ENCODE peak calls at places on chromosomes 2 and 18, in nine cellular contexts. One of them, this sample, is unnamed.

GRCh38 chr2:216694201-216694825 is 1.0 kb downstream of the IGFBP5 start:
- DNase-seq in GM12864: no peak
- DNase-seq in RCC 7860: no peak
- DNase-seq in NCI-H1105 treated with DMSO at 0.1 percent for 48 hours: peak
- DNase-seq in K562: no peak
- DNase-seq in KG1: peak
- DNase-seq in non-pigmented ciliary epithelial cell: no peak
- DNase-seq in GM13977: no peak
- DNase-seq in NCI-H2081: peak
- DNase-seq in this sample: no peak

GRCh38 chr2:172210599-172210998 is 107.9 kb upstream of the DLX2 start:
- DNase-seq in GM12864: no peak
- DNase-seq in RCC 7860: no peak
- DNase-seq in NCI-H1105 treated with DMSO at 0.1 percent for 48 hours: no peak
- DNase-seq in K562: no peak
- DNase-seq in KG1: no peak
- DNase-seq in non-pigmented ciliary epithelial cell: no peak
- DNase-seq in GM13977: no peak
- DNase-seq in NCI-H2081: no peak
- DNase-seq in this sample: no peak

GRCh38 chr2:219901155-219901554 is 273.7 kb downstream of the SLC4A3 start:
- DNase-seq in GM12864: peak
- DNase-seq in RCC 7860: no peak
- DNase-seq in NCI-H1105 treated with DMSO at 0.1 percent for 48 hours: no peak
- DNase-seq in K562: no peak
- DNase-seq in KG1: no peak
- DNase-seq in non-pigmented ciliary epithelial cell: no peak
- DNase-seq in GM13977: peak
- DNase-seq in NCI-H2081: no peak
- DNase-seq in this sample: no peak

GRCh38 chr18:26082475-26082874 is 7.9 kb downstream of the SS18 start:
- DNase-seq in GM12864: no peak
- DNase-seq in RCC 7860: peak
- DNase-seq in NCI-H1105 treated with DMSO at 0.1 percent for 48 hours: no peak
- DNase-seq in K562: no peak
- DNase-seq in KG1: no peak
- DNase-seq in non-pigmented ciliary epithelial cell: no peak
- DNase-seq in GM13977: no peak
- DNase-seq in NCI-H2081: no peak
- DNase-seq in this sample: no peak

GRCh38 chr2:238553159-238553558 is 126.4 kb downstream of the ASB1 start:
- DNase-seq in GM12864: no peak
- DNase-seq in RCC 7860: no peak
- DNase-seq in NCI-H1105 treated with DMSO at 0.1 percent for 48 hours: no peak
- DNase-seq in K562: no peak
- DNase-seq in KG1: no peak
- DNase-seq in non-pigmented ciliary epithelial cell: no peak
- DNase-seq in GM13977: no peak
- DNase-seq in NCI-H2081: no peak
- DNase-seq in this sample: no peak

GRCh38 chr2:83003555-83003954 is 1455.5 kb downstream of the SUCLG1 start:
- DNase-seq in GM12864: no peak
- DNase-seq in RCC 7860: no peak
- DNase-seq in NCI-H1105 treated with DMSO at 0.1 percent for 48 hours: no peak
- DNase-seq in K562: no peak
- DNase-seq in KG1: no peak
- DNase-seq in non-pigmented ciliary epithelial cell: no peak
- DNase-seq in GM13977: no peak
- DNase-seq in NCI-H2081: no peak
- DNase-seq in this sample: no peak

GRCh38 chr18:59005266-59005665 is 134.4 kb upstream of the SEC11C start:
- DNase-seq in GM12864: no peak
- DNase-seq in RCC 7860: no peak
- DNase-seq in NCI-H1105 treated with DMSO at 0.1 percent for 48 hours: no peak
- DNase-seq in K562: no peak
- DNase-seq in KG1: no peak
- DNase-seq in non-pigmented ciliary epithelial cell: no peak
- DNase-seq in GM13977: no peak
- DNase-seq in NCI-H2081: no peak
- DNase-seq in this sample: no peak

GRCh38 chr2:14626873-14627272 is 5.6 kb upstream of the LRATD1 start:
- DNase-seq in GM12864: no peak
- DNase-seq in RCC 7860: no peak
- DNase-seq in NCI-H1105 treated with DMSO at 0.1 percent for 48 hours: peak
- DNase-seq in K562: no peak
- DNase-seq in KG1: no peak
- DNase-seq in non-pigmented ciliary epithelial cell: no peak
- DNase-seq in GM13977: no peak
- DNase-seq in NCI-H2081: no peak
- DNase-seq in this sample: no peak

GRCh38 chr2:65357959-65358294 is 74.5 kb downstream of the SPRED2 start:
- DNase-seq in GM12864: no peak
- DNase-seq in RCC 7860: no peak
- DNase-seq in NCI-H1105 treated with DMSO at 0.1 percent for 48 hours: no peak
- DNase-seq in K562: no peak
- DNase-seq in KG1: no peak
- DNase-seq in non-pigmented ciliary epithelial cell: no peak
- DNase-seq in GM13977: peak
- DNase-seq in NCI-H2081: no peak
- DNase-seq in this sample: no peak

GRCh38 chr2:217105733-217106649 is 246.1 kb upstream of the TNP1 start:
- DNase-seq in GM12864: no peak
- DNase-seq in RCC 7860: peak
- DNase-seq in NCI-H1105 treated with DMSO at 0.1 percent for 48 hours: no peak
- DNase-seq in K562: peak
- DNase-seq in KG1: no peak
- DNase-seq in non-pigmented ciliary epithelial cell: peak
- DNase-seq in GM13977: no peak
- DNase-seq in NCI-H2081: no peak
- DNase-seq in this sample: no peak

GRCh38 chr18:54181856-54182612 is 42.4 kb downstream of the MBD2 start:
- DNase-seq in GM12864: no peak
- DNase-seq in RCC 7860: no peak
- DNase-seq in NCI-H1105 treated with DMSO at 0.1 percent for 48 hours: no peak
- DNase-seq in K562: no peak
- DNase-seq in KG1: no peak
- DNase-seq in non-pigmented ciliary epithelial cell: peak
- DNase-seq in GM13977: peak
- DNase-seq in NCI-H2081: no peak
- DNase-seq in this sample: no peak

GRCh38 chr2:871926-872680 is 78.5 kb upstream of the SNTG2 start:
- DNase-seq in GM12864: no peak
- DNase-seq in RCC 7860: no peak
- DNase-seq in NCI-H1105 treated with DMSO at 0.1 percent for 48 hours: no peak
- DNase-seq in K562: no peak
- DNase-seq in KG1: no peak
- DNase-seq in non-pigmented ciliary epithelial cell: no peak
- DNase-seq in GM13977: no peak
- DNase-seq in NCI-H2081: no peak
- DNase-seq in this sample: no peak

GRCh38 chr2:230282936-230283335 is 44.1 kb upstream of the SP140L start:
- DNase-seq in GM12864: no peak
- DNase-seq in RCC 7860: no peak
- DNase-seq in NCI-H1105 treated with DMSO at 0.1 percent for 48 hours: no peak
- DNase-seq in K562: no peak
- DNase-seq in KG1: no peak
- DNase-seq in non-pigmented ciliary epithelial cell: no peak
- DNase-seq in GM13977: no peak
- DNase-seq in NCI-H2081: no peak
- DNase-seq in this sample: no peak

GRCh38 chr2:181106229-181106628 is 125.8 kb downstream of the UBE2E3 start:
- DNase-seq in GM12864: no peak
- DNase-seq in RCC 7860: no peak
- DNase-seq in NCI-H1105 treated with DMSO at 0.1 percent for 48 hours: peak
- DNase-seq in K562: no peak
- DNase-seq in KG1: no peak
- DNase-seq in non-pigmented ciliary epithelial cell: no peak
- DNase-seq in GM13977: no peak
- DNase-seq in NCI-H2081: no peak
- DNase-seq in this sample: no peak

GRCh38 chr2:71736091-71736878 is 282.9 kb downstream of the DYSF start:
- DNase-seq in GM12864: no peak
- DNase-seq in RCC 7860: no peak
- DNase-seq in NCI-H1105 treated with DMSO at 0.1 percent for 48 hours: no peak
- DNase-seq in K562: no peak
- DNase-seq in KG1: no peak
- DNase-seq in non-pigmented ciliary epithelial cell: no peak
- DNase-seq in GM13977: no peak
- DNase-seq in NCI-H2081: no peak
- DNase-seq in this sample: no peak

GRCh38 chr2:197141669-197142068 is 168.9 kb downstream of the ANKRD44 start:
- DNase-seq in GM12864: no peak
- DNase-seq in RCC 7860: no peak
- DNase-seq in NCI-H1105 treated with DMSO at 0.1 percent for 48 hours: no peak
- DNase-seq in K562: no peak
- DNase-seq in KG1: no peak
- DNase-seq in non-pigmented ciliary epithelial cell: no peak
- DNase-seq in GM13977: no peak
- DNase-seq in NCI-H2081: no peak
- DNase-seq in this sample: no peak

GRCh38 chr2:32947076-32947483 is 327 bp downstream of the LTBP1 start:
- DNase-seq in GM12864: no peak
- DNase-seq in RCC 7860: no peak
- DNase-seq in NCI-H1105 treated with DMSO at 0.1 percent for 48 hours: no peak
- DNase-seq in K562: peak
- DNase-seq in KG1: no peak
- DNase-seq in non-pigmented ciliary epithelial cell: no peak
- DNase-seq in GM13977: peak
- DNase-seq in NCI-H2081: no peak
- DNase-seq in this sample: no peak

GRCh38 chr2:233571001-233571400 is 4.4 kb upstream of the USP40 start:
- DNase-seq in GM12864: no peak
- DNase-seq in RCC 7860: no peak
- DNase-seq in NCI-H1105 treated with DMSO at 0.1 percent for 48 hours: no peak
- DNase-seq in K562: no peak
- DNase-seq in KG1: no peak
- DNase-seq in non-pigmented ciliary epithelial cell: no peak
- DNase-seq in GM13977: no peak
- DNase-seq in NCI-H2081: no peak
- DNase-seq in this sample: no peak

GRCh38 chr2:85583667-85584353 is 421 bp upstream of the VAMP5 start:
- DNase-seq in GM12864: no peak
- DNase-seq in RCC 7860: no peak
- DNase-seq in NCI-H1105 treated with DMSO at 0.1 percent for 48 hours: no peak
- DNase-seq in K562: no peak
- DNase-seq in KG1: no peak
- DNase-seq in non-pigmented ciliary epithelial cell: no peak
- DNase-seq in GM13977: peak
- DNase-seq in NCI-H2081: no peak
- DNase-seq in this sample: no peak

GRCh38 chr18:48786621-48787522 is 163.9 kb downstream of the SMAD7 start:
- DNase-seq in GM12864: no peak
- DNase-seq in RCC 7860: no peak
- DNase-seq in NCI-H1105 treated with DMSO at 0.1 percent for 48 hours: no peak
- DNase-seq in K562: no peak
- DNase-seq in KG1: no peak
- DNase-seq in non-pigmented ciliary epithelial cell: no peak
- DNase-seq in GM13977: no peak
- DNase-seq in NCI-H2081: no peak
- DNase-seq in this sample: no peak

GRCh38 chr18:49613741-49614151 is 51.9 kb downstream of the LIPG start:
- DNase-seq in GM12864: no peak
- DNase-seq in RCC 7860: peak
- DNase-seq in NCI-H1105 treated with DMSO at 0.1 percent for 48 hours: no peak
- DNase-seq in K562: no peak
- DNase-seq in KG1: no peak
- DNase-seq in non-pigmented ciliary epithelial cell: no peak
- DNase-seq in GM13977: no peak
- DNase-seq in NCI-H2081: peak
- DNase-seq in this sample: no peak

GRCh38 chr2:1707771-1708351 is 36.5 kb downstream of the PXDN start:
- DNase-seq in GM12864: no peak
- DNase-seq in RCC 7860: no peak
- DNase-seq in NCI-H1105 treated with DMSO at 0.1 percent for 48 hours: peak
- DNase-seq in K562: no peak
- DNase-seq in KG1: no peak
- DNase-seq in non-pigmented ciliary epithelial cell: no peak
- DNase-seq in GM13977: no peak
- DNase-seq in NCI-H2081: peak
- DNase-seq in this sample: no peak

GRCh38 chr2:28030600-28030999 is 140.1 kb downstream of the BABAM2 start:
- DNase-seq in GM12864: no peak
- DNase-seq in RCC 7860: no peak
- DNase-seq in NCI-H1105 treated with DMSO at 0.1 percent for 48 hours: no peak
- DNase-seq in K562: no peak
- DNase-seq in KG1: no peak
- DNase-seq in non-pigmented ciliary epithelial cell: no peak
- DNase-seq in GM13977: no peak
- DNase-seq in NCI-H2081: no peak
- DNase-seq in this sample: no peak

This sample was measured in SIG-M5.